ENCODE peak calls at places on chromosome 22, in five cellular contexts. O, Z, B, V and T are unnamed samples.

GRCh38 chr22:16959345-16959930 is 48.6 kb downstream of the GAB4 start:
- DNase-seq in O (no peak), Z (no peak), B (no peak), V (no peak), T (no peak)

GRCh38 chr22:29334696-29335344 is 19.3 kb upstream of the RASL10A start:
- DNase-seq in O (no peak), Z (no peak), B (no peak), V (no peak), T (no peak)

GRCh38 chr22:49887074-49887471 is 31.2 kb downstream of the ALG12 start:
- DNase-seq in O (no peak), Z (no peak), B (no peak), V (no peak), T (no peak)

GRCh38 chr22:28142361-28142801 is 223.3 kb upstream of the PITPNB start:
- DNase-seq in O (no peak), Z (no peak), B (peak), V (no peak), T (peak)

GRCh38 chr22:28417426-28417825 is 262.2 kb downstream of the TTC28 start:
- DNase-seq in O (no peak), Z (no peak), B (no peak), V (no peak), T (no peak)

GRCh38 chr22:41976961-41977566 is 7.8 kb downstream of the SEPTIN3 start:
- DNase-seq in O (no peak), Z (no peak), B (no peak), V (no peak), T (no peak)

GRCh38 chr22:49310354-49310753 is 517.3 kb downstream of the BRD1 start:
- DNase-seq in O (peak), Z (no peak), B (no peak), V (no peak), T (no peak)

GRCh38 chr22:30863161-30863833 is 105.3 kb downstream of the MORC2 start:
- DNase-seq in O (peak), Z (no peak), B (peak), V (peak), T (no peak)

GRCh38 chr22:31160328-31160978 is 471 bp downstream of the RNF185 start:
- DNase-seq in O (no peak), Z (no peak), B (peak), V (no peak), T (peak)

GRCh38 chr22:30371981-30372380 is 15.2 kb downstream of the CCDC157 start:
- DNase-seq in O (no peak), Z (no peak), B (no peak), V (no peak), T (no peak)

GRCh38 chr22:48884292-48884691 is 943.4 kb downstream of the BRD1 start:
- DNase-seq in O (peak), Z (no peak), B (no peak), V (peak), T (no peak)

GRCh38 chr22:43185860-43186261 is 1.1 kb downstream of the TTLL12 start:
- DNase-seq in O (no peak), Z (no peak), B (peak), V (peak), T (peak)

DNA sequence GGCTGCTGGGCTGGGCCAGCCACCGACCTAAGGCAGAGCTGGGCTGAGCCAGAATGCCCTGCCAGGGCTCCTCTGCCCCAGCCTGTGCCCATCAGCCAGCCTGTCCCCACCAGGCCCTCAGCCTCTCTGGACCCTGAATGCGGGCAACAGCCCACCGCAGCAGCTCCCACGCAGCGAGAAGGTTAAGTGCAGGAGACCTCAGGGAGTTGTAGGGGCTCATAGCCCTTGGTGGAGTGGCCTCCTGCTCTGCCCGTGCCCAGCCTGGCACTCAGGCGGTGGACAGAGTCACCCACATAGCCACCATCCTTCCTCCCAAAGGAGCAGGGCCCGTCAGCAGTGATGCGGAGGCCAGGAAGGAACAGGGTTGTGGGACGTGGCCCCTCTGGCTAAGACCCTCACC is 19.1 kb downstream of the WNT7B start:
- DNase-seq in O (no peak), Z (no peak), B (no peak), V (no peak), T (no peak)
- H3K27ac ChIP-seq in O (no peak), Z (no peak), B (no peak), V (no peak), T (no peak)

DNA sequence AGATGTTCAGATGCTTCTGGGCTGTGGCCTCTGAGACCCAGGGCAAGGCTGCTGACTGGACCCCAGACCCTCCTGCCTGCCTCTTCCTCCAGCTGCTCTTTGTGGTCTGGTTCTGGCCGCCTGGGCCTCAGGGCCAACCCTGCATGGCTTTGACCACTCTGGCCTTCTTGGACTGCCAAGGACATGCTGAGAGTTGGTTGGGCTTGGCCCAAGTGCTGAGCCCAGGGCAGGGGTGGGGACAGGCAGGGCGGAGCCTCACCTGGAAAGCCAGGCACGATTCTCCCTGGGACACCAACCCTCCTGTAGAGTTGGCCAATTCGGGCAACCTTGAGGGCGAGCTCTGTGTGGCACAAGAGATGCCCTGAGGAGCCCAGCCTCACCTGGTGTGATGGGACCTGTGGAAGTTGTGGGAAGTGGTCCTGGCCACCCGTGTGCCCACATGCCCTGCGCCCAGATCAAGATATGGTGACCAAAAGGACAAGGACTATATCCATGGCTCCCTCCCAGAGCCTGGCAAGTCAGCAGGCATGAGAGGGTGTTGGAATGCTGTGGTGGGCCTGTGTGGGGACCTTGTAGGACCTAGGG is 11.6 kb downstream of the TANGO2 start:
- DNase-seq in O (no peak), Z (no peak), B (no peak), V (no peak), T (no peak)
- H3K27ac ChIP-seq in O (no peak), Z (no peak), B (no peak), V (peak), T (no peak)

DNA sequence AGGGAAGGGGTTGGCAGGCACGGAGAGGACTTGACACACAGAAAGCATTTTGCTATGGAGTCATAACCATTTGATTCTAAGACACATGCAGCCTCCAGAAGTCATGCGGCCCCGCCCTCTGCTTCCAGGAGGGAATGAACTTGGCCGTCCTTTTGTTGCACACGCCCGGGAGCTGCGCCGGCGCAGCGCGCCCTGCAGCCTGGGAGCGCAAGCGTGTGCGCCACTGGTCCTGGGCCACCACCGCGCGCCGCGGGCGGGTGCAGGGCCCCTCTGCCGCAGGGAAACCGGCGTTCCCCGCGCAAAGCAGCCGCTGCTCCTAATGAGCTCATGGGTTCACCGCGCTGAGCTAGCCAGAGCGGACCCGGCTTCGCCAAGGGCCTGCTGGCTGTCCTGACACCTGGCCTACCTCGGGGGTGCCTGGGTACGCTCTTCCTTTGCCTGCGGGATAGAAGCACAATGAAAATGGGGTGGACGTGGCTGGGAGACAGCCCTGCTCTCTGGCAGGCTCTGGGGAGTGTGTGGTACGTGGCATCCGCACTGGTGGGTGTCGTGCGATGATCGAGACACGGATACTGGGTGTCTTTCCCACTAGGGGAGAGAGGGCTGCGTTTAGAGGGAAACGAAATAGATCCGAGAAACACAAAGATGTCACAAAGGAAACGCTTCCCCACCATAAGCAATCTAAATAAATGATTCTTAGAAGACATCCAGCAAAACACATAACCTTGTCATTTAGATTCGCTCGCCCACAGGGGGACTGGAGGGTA is 669 bp downstream of the MICAL3 start:
- DNase-seq in O (peak), Z (no peak), B (peak), V (peak), T (peak)
- H3K27ac ChIP-seq in O (no peak), Z (no peak), B (peak), V (peak), T (no peak)

GRCh38 chr22:37232140-37232998 is 11.7 kb downstream of the RAC2 start:
- DNase-seq in O (peak), Z (no peak), B (no peak), V (no peak), T (no peak)

GRCh38 chr22:37234736-37235711 is 9.0 kb downstream of the RAC2 start:
- DNase-seq in O (peak), Z (no peak), B (no peak), V (no peak), T (no peak)

GRCh38 chr22:37235897-37236607 is 8.0 kb downstream of the RAC2 start:
- DNase-seq in O (peak), Z (no peak), B (no peak), V (no peak), T (no peak)

GRCh38 chr22:37231406-37232139 is 12.5 kb downstream of the RAC2 start:
- DNase-seq in O (peak), Z (peak), B (no peak), V (no peak), T (no peak)

GRCh38 chr22:37233751-37234631 is 10.1 kb downstream of the RAC2 start:
- DNase-seq in O (peak), Z (no peak), B (no peak), V (no peak), T (no peak)
- H3K27ac ChIP-seq in O (no peak), Z (peak), B (no peak), V (no peak), T (no peak)

DNA sequence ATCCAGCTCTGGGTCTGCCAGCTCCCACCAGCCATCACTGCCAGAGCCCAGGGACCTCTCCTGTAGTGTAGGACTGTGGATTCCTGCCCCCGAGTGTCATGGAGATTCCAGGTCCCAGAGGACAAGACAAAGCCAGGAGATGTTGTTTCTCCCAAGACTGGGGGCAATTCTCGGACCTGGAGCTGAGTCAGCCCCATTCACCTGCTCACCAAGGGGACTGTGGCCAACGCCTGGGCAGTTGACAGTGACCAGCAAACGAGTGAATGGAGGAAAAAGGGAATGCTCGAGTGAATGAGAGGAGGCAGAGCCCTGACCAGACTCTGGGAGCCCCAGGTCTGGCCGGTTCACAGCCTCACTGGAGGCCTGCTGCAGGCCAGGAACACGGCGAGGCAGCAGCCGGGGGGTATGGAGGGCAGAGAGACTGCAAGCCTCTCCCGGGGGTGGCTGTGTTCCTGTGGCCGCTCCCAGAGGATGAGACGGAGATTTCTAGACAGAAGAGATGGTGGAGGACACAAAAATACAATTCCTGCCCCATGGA is 61.3 kb upstream of the PRR5 start:
- DNase-seq in O (peak), Z (no peak), B (no peak), V (no peak), T (no peak)
- H3K27ac ChIP-seq in O (no peak), Z (no peak), B (no peak), V (no peak), T (no peak)

DNA sequence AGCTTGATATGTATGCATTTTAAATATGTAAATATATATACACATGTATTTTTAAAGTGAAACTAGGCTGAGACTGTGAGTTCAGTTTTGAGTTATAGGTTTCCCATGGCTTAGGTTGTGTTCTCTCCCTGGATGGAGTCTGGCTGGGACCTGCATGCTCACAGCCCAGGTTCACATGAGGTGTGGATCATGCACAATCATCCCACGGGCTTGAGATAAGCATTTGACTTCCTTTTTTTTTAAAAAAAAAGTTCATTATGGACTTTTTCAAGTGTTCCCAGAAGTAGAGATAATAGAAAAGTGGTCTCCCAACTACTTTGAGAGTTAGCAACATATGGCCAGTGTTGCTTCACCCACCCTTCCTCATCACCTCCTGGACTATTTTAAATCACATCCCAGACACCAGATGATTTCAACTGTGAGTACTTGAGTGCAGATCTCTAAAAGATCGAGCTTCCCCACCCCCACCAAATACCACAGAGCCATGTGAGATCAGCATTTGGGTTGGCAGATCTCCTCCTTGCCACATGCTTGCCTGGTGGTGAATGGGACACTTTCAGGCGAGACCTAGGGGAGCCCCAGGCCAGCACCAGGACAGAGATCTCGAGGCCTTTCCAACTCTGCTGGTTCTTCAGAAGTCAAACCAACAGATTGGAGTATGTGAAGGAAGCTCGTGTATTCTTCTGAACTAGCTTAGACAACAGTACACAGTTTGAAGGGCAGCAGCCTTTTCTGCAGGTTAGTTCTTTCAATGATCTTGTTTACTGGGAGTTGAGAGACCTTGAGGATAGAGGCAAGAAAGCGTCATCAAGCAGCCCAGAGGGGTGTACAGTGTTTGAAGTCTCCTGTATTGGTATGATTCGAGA is 15.9 kb downstream of the MED15 start:
- DNase-seq in O (no peak), Z (no peak), B (no peak), V (no peak), T (no peak)
- H3K27ac ChIP-seq in O (peak), Z (peak), B (peak), V (peak), T (peak)

DNA sequence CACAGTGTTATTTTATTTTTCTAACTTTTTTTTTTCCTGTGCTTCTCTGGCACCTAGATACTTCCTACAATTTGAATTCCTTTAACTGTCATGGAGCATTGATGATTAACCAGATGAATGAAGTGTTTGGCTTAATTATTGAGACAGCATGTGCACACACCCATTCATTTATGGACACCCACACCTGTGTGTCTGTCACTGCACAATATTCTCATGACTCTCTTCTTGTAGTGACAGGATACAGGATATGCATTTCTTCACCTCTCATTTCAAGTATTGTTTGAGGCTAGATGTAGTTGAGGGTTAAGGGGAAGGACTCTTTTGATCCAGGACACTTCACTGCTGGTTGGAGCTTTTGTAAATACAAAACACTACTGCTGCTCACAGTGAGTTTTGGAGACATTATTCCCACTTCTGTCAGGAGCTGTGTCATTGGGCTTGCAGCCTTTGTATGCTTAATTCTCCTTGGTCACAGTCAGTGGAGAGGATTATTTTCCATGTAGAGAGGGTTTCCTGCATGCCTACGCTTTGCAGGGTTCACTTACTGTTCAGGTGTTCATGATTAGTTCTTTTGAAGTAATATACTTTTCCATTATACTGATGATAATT is 33.5 kb downstream of the SPECC1L start:
- DNase-seq in O (no peak), Z (no peak), B (no peak), V (no peak), T (no peak)
- H3K27ac ChIP-seq in O (no peak), Z (no peak), B (peak), V (peak), T (peak)

GRCh38 chr22:37774728-37775127 is 33.0 kb upstream of the GCAT start:
- DNase-seq in O (no peak), Z (no peak), B (no peak), V (no peak), T (no peak)

GRCh38 chr22:37778370-37779009 is 29.2 kb upstream of the GCAT start:
- DNase-seq in O (no peak), Z (no peak), B (no peak), V (no peak), T (no peak)

GRCh38 chr22:37776639-37777005 is 31.1 kb upstream of the GCAT start:
- DNase-seq in O (no peak), Z (no peak), B (no peak), V (no peak), T (no peak)

GRCh38 chr22:37777122-37777687 is 30.5 kb upstream of the GCAT start:
- DNase-seq in O (no peak), Z (no peak), B (peak), V (no peak), T (no peak)

DNA sequence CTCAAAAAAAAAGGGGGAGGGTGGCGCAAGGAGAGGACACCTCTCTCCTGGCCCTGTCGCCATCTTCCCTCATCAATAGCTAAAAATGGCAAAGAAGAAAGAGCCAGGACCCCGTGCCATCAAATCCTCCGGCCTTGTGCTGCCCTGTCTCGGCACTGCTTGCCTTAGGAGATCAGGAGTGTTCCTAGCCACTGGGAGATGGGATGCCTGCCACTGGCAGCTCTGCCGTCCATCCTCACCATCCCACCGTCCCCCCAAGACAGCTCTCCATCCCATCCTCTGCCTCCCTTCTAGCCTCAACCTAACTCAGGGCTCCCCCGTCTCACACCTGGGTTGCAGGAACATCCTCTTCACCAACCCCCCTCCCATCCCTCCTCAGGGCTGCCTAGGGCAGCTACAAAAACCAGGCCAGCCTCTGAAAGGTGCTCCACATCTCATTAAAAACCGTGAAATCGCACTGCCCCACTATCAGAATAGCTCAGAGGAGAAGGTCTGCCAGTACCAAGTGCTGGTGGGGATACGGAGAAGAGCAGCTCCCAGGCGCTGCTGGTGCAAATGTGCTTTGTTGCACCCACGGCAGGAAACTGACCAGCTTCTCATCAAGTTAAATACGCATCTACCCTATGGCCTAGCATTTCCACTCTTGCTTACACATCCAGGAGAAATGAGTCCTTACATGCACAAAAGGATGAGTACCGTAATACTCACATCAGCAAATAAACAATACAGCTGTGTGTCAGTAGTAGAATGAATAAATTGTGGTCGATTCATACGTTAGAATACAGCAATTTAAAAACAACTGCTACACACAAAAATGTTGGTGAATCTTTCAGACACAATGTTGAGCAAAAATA is 31.7 kb upstream of the GCAT start:
- DNase-seq in O (no peak), Z (no peak), B (no peak), V (no peak), T (no peak)
- H3K27ac ChIP-seq in O (no peak), Z (no peak), B (no peak), V (no peak), T (no peak)

GRCh38 chr22:39953101-39953500 is 7.1 kb upstream of the TMA7B start:
- DNase-seq in O (no peak), Z (no peak), B (no peak), V (peak), T (no peak)
- H3K27ac ChIP-seq in O (no peak), Z (peak), B (no peak), V (no peak), T (no peak)